ENCODE peak calls at places on chromosomes 7 and 10, in five cellular contexts. F is upper lobe of right lung; L is activated CD8-positive, alpha-beta T cell treated with anti-CD3 and anti-CD28 coated beads for 36 hours; G is epithelial cell of esophagus; R is CD8-positive, alpha-beta T cell. N is an unnamed sample.

GRCh38 chr10:30349967-30350735 is 1.1 kb upstream of the MTPAP start:
- DNase-seq in L (no peak), F (no peak), R (no peak), G (no peak), N (no peak)

GRCh38 chr10:85995791-85996190 is 370.8 kb downstream of the GRID1 start:
- DNase-seq in F (no peak), L (peak; percentile 51), G (peak; percentile 58), R (no peak), N (no peak)

GRCh38 chr7:107773027-107773426 is 29.1 kb downstream of the CBLL1 start:
- DNase-seq in F (no peak), R (no peak), G (no peak), L (no peak), N (no peak)

GRCh38 chr10:89185658-89186057 is 21.5 kb downstream of the CH25H start:
- DNase-seq in G (no peak), F (no peak), R (no peak), L (no peak), N (no peak)

GRCh38 chr10:78624791-78625190 is 444.0 kb upstream of the ZMIZ1 start:
- DNase-seq in L (no peak), G (no peak), R (no peak), F (no peak), N (no peak)

GRCh38 chr10:102627446-102628293 is 16.6 kb upstream of the TRIM8 start:
- DNase-seq in R (no peak), F (peak; percentile 75), G (peak; percentile 68), L (no peak), N (no peak)

GRCh38 chr10:53010362-53010907 is 237.9 kb upstream of the MBL2 start:
- DNase-seq in R (no peak), G (no peak), F (no peak), L (no peak), N (no peak)

GRCh38 chr7:22316914-22317313 is 40.0 kb downstream of the RAPGEF5 start:
- DNase-seq in F (no peak), G (no peak), R (no peak), L (no peak), N (no peak)

GRCh38 chr10:15451137-15452094 is 80.3 kb upstream of the FAM171A1 start:
- DNase-seq in F (no peak), L (no peak), R (no peak), G (no peak), N (no peak)

GRCh38 chr7:130141161-130141857 is 63.9 kb downstream of the TMEM209 start:
- DNase-seq in G (peak; percentile 42), R (peak; percentile 47), L (peak; percentile 64), F (peak; percentile 92), N (peak; percentile 68)

GRCh38 chr7:8365499-8366110 is 67.8 kb upstream of the NXPH1 start:
- DNase-seq in G (peak; percentile 36), L (no peak), F (no peak), R (no peak), N (no peak)

GRCh38 chr7:48084727-48085432 is 4.2 kb upstream of the UPP1 start:
- DNase-seq in G (peak; percentile 93), R (peak; percentile 75), F (no peak), L (peak; percentile 93), N (peak; percentile 83)

GRCh38 chr10:62109532-62110293 is 158.9 kb downstream of the RTKN2 start:
- DNase-seq in F (no peak), L (no peak), G (no peak), R (no peak), N (peak; percentile 42)

GRCh38 chr7:65980478-65981250 is 1.3 kb downstream of the GUSB start:
- DNase-seq in R (peak; percentile 58), G (no peak), L (peak; percentile 84), F (peak; percentile 86), N (peak; percentile 90)

GRCh38 chr7:116709336-116709735 is 37.3 kb downstream of the MET start:
- DNase-seq in F (no peak), L (no peak), G (peak; percentile 69), R (no peak), N (no peak)

GRCh38 chr7:18064242-18064838 is 36.7 kb upstream of the PRPS1L1 start:
- DNase-seq in R (no peak), G (peak; percentile 47), F (no peak), L (peak; percentile 43), N (no peak)

GRCh38 chr10:76177945-76178344 is 746.5 kb downstream of the LRMDA start:
- DNase-seq in F (no peak), G (peak; percentile 42), R (no peak), L (no peak), N (no peak)

GRCh38 chr10:131833446-131834080 is 67.2 kb upstream of the PPP2R2D start:
- DNase-seq in G (no peak), L (no peak), F (peak; percentile 45), R (no peak), N (no peak)

GRCh38 chr10:8568401-8568800 is 513.9 kb downstream of the GATA3 start:
- DNase-seq in F (no peak), L (no peak), G (peak; percentile 54), R (no peak), N (no peak)

GRCh38 chr7:150362989-150363769 is 5.4 kb upstream of the REPIN1 start:
- DNase-seq in L (no peak), F (peak; percentile 2), R (no peak), G (no peak), N (no peak)

GRCh38 chr7:158581440-158582088 is 6.1 kb downstream of the PTPRN2 start:
- DNase-seq in G (peak; percentile 36), F (no peak), L (no peak), R (no peak), N (no peak)

GRCh38 chr10:42952358-42952757 is 124.5 kb upstream of the RET start:
- DNase-seq in G (peak; percentile 41), L (no peak), R (peak; percentile 5), F (peak; percentile 67), N (no peak)

GRCh38 chr7:112509390-112509789 is 28.6 kb downstream of the LSMEM1 start:
- DNase-seq in L (no peak), R (no peak), G (no peak), F (no peak), N (no peak)

GRCh38 chr10:14751576-14752330 is 22.9 kb downstream of the FAM107B start:
- DNase-seq in F (no peak), L (no peak), R (no peak), G (no peak), N (no peak)

GRCh38 chr7:66281678-66282593 is 76.8 kb downstream of the TPST1 start:
- DNase-seq in R (no peak), G (peak; percentile 71), L (no peak), F (no peak), N (no peak)

GRCh38 chr10:47347303-47347675 is 874 bp upstream of the RBP3 start:
- DNase-seq in L (no peak), F (peak; percentile 8), G (no peak), R (no peak), N (no peak)

GRCh38 chr7:110960811-110961210 is 130.1 kb upstream of the LRRN3 start:
- DNase-seq in G (no peak), F (no peak), L (no peak), R (no peak), N (no peak)

GRCh38 chr10:97759157-97759980 is 12.4 kb downstream of the SFRP5 start:
- DNase-seq in L (peak; percentile 65), R (peak; percentile 57), G (peak; percentile 59), F (peak; percentile 85), N (peak; percentile 77)

GRCh38 chr10:35751347-35751746 is 109.3 kb upstream of the FZD8 start:
- DNase-seq in G (no peak), R (no peak), L (no peak), F (no peak), N (no peak)

DNA sequence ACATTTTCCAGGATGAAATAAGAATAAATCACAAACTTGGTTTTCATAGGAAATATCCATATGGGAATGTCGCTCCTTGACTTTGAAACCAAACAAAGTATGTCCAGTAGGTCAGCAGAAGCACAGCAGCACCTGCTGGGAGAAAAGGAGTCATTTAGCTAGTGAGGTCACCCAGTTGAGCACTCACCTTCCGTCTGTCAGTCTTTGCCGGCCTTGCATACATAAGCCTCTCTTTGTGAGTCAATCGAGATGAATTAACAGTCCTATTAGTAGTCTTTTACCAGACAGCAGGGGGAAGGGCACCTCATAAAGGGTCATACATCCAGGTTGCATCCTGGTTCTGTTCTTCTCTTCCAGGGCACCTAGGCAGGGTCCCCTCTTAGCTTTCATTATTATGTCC is 232.5 kb upstream of the FZD1 start:
- DNase-seq in R (no peak), G (peak; percentile 19), L (no peak), F (no peak), N (no peak)
- TF ChIP-seq CTCF in R (no peak), G (no peak), L (no peak), F (no peak), N (no peak)

GRCh38 chr10:110358869-110359629 is 54.3 kb upstream of the SMNDC1 start:
- DNase-seq in F (no peak), L (no peak), R (no peak), G (peak; percentile 84), N (no peak)
- TF ChIP-seq CTCF in F (no peak), L (no peak), R (no peak), G (peak; percentile 41), N (no peak)

GRCh38 chr10:55627526-55628170 is 733.4 kb downstream of the ZWINT start:
- DNase-seq in F (peak; percentile 36), G (no peak), L (no peak), R (no peak), N (no peak)

GRCh38 chr10:55628260-55628701 is 732.8 kb downstream of the ZWINT start:
- DNase-seq in R (no peak), F (peak; percentile 55), G (no peak), L (no peak), N (no peak)

GRCh38 chr10:55630491-55631056 is 730.5 kb downstream of the ZWINT start:
- DNase-seq in R (no peak), F (peak; percentile 66), L (no peak), G (peak; percentile 46), N (no peak)

GRCh38 chr10:55631071-55631654 is 729.9 kb downstream of the ZWINT start:
- DNase-seq in L (peak; percentile 39), F (peak; percentile 80), G (peak; percentile 62), R (no peak), N (peak; percentile 57)

DNA sequence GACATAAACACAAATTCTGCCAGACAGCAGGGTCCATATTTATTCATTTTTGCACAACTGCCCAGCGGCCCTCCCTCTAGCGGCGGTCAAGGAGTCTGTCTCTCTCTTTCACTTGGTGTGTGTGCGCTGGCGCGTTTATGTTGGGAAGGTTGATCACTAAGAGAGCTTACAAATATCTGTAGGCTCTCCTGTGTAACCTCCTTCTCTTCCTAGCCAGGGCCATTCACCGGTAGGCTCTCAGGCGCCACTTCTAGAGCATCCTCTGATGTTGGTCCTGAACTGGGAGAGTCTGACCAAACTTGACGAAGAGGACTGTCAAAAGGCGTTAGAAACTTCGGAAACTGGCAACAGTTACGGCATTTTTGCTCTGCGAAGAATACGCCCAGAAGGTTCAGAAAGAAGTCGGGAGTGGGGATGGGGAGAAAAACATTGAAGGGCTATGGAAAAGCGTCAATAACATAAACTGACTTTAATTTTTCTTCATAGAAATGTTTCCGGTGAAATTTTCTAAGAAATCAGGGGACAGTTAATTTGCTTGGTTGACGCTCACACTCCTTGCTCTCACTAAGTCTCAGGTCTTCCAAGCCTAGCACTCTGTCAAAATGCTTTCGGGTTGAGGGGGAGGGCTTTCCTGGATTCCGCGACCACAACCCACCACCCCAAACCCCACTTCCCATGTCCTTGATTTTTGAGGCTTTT is 731.1 kb downstream of the ZWINT start:
- DNase-seq in R (no peak), L (peak; percentile 8), F (peak; percentile 64), G (peak; percentile 45), N (no peak)
- TF ChIP-seq CTCF in R (no peak), L (no peak), F (peak; percentile 44), G (peak; percentile 65), N (no peak)

DNA sequence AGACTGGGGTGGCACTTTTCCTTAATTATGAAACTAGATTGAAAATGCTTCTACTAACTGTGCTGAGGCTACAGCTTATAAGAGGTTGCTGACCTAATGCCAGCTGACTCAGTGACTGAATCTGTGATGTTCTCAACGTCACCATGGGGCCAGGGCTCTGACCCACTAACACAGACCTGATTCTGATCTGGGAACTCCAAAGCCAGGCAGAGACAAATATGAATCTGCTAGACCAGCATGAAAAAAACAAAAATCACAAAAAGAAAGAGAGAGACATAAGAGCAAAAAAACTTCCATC is 16.1 kb downstream of the USP6NL start:
- DNase-seq in F (no peak), R (no peak), L (no peak), G (peak; percentile 26), N (no peak)
- TF ChIP-seq CTCF in F (no peak), R (no peak), L (no peak), G (no peak), N (no peak)

N was measured in GM13976.